ENCODE peak calls at places on chromosomes 2 and 18, in six cellular contexts. Y is ovary, I is pancreas, U is GM23338, F is neural progenitor cell, S is endothelial cell of umbilical vein. H is an unnamed sample.
A peak's percentile ranks its signal among the peaks of the same experiment; 100 is the strongest.

GRCh38 chr18:6405237-6406074 is 9.3 kb downstream of the L3MBTL4 start:
- DNase-seq in Y (no peak), I (no peak), U (no peak), F (peak; percentile 8), S (no peak), H (peak; percentile 31)

GRCh38 chr2:10041711-10042110 is 1.6 kb upstream of the KLF11 start:
- DNase-seq in Y (no peak), I (peak; percentile 63), U (no peak), F (no peak), S (no peak), H (no peak)

GRCh38 chr2:223148516-223148915 is 96.5 kb downstream of the KCNE4 start:
- DNase-seq in Y (no peak), I (no peak), U (no peak), F (no peak), S (no peak), H (no peak)

GRCh38 chr2:77721593-77721992 is 199.4 kb upstream of the LRRTM4 start:
- DNase-seq in Y (no peak), I (no peak), U (no peak), F (no peak), S (no peak), H (no peak)

GRCh38 chr2:184597571-184597980 is 753 bp upstream of the ZNF804A start:
- DNase-seq in Y (no peak), I (no peak), U (peak; percentile 77), F (peak; percentile 68), S (peak; percentile 65), H (peak; percentile 36)

GRCh38 chr18:60038731-60039130 is 138.9 kb downstream of the PMAIP1 start:
- DNase-seq in Y (no peak), I (no peak), U (no peak), F (no peak), S (no peak), H (no peak)

GRCh38 chr2:11446733-11447248 is 19.2 kb downstream of the E2F6 start:
- DNase-seq in Y (peak; percentile 74), I (no peak), U (peak; percentile 89), F (peak; percentile 80), S (peak; percentile 71), H (peak; percentile 57)

GRCh38 chr2:3633089-3633981 is 24.7 kb upstream of the ALLC start:
- DNase-seq in Y (peak; percentile 73), I (no peak), U (no peak), F (no peak), S (no peak), H (no peak)

GRCh38 chr2:229392214-229392613 is 121.1 kb upstream of the PID1 start:
- DNase-seq in Y (no peak), I (no peak), U (no peak), F (no peak), S (no peak), H (no peak)

GRCh38 chr18:11548367-11548766 is 61.0 kb upstream of the SLC35G4 start:
- DNase-seq in Y (no peak), I (no peak), U (no peak), F (no peak), S (no peak), H (no peak)

GRCh38 chr2:240399419-240400318 is 35.8 kb upstream of the GPC1 start:
- DNase-seq in Y (no peak), I (peak; percentile 54), U (no peak), F (no peak), S (no peak), H (no peak)

GRCh38 chr18:57131782-57132181 is 15.1 kb upstream of the BOD1L2 start:
- DNase-seq in Y (no peak), I (no peak), U (no peak), F (no peak), S (no peak), H (peak; percentile 17)

GRCh38 chr2:33108483-33109443 is 162.0 kb downstream of the LTBP1 start:
- DNase-seq in Y (no peak), I (no peak), U (no peak), F (peak; percentile 10), S (peak; percentile 13), H (peak; percentile 2)

GRCh38 chr2:203998195-203998804 is 61.7 kb downstream of the ICOS start:
- DNase-seq in Y (no peak), I (no peak), U (no peak), F (no peak), S (no peak), H (no peak)

GRCh38 chr18:58682429-58683069 is 11.3 kb downstream of the MALT1 start:
- DNase-seq in Y (peak; percentile 37), I (no peak), U (no peak), F (no peak), S (peak; percentile 73), H (peak; percentile 91)

GRCh38 chr2:169476459-169476858 is 2.8 kb upstream of the BBS5 start:
- DNase-seq in Y (no peak), I (no peak), U (no peak), F (no peak), S (no peak), H (no peak)

GRCh38 chr2:61439241-61440002 is 31.5 kb downstream of the USP34 start:
- DNase-seq in Y (no peak), I (peak; percentile 67), U (no peak), F (no peak), S (no peak), H (no peak)

GRCh38 chr2:41170589-41170988 is 718.7 kb upstream of the SLC8A1 start:
- DNase-seq in Y (no peak), I (no peak), U (no peak), F (no peak), S (no peak), H (no peak)

GRCh38 chr18:35481960-35482366 is 15.8 kb downstream of the INO80C start:
- DNase-seq in Y (no peak), I (no peak), U (no peak), F (no peak), S (no peak), H (peak; percentile 88)

GRCh38 chr2:218260742-218261423 is at the start of gene GPBAR1:
- DNase-seq in Y (no peak), I (no peak), U (peak; percentile 71), F (peak; percentile 71), S (no peak), H (peak; percentile 32)

GRCh38 chr2:129711816-129712420 is 267.5 kb upstream of the RAB6C start:
- DNase-seq in Y (no peak), I (no peak), U (no peak), F (no peak), S (no peak), H (no peak)

GRCh38 chr2:101823347-101823791 is 125.9 kb downstream of the MAP4K4 start:
- DNase-seq in Y (peak; percentile 46), I (no peak), U (peak; percentile 90), F (peak; percentile 80), S (peak; percentile 79), H (peak; percentile 78)

GRCh38 chr2:125615438-125615837 is 1040.5 kb upstream of the GYPC start:
- DNase-seq in Y (no peak), I (no peak), U (no peak), F (no peak), S (no peak), H (no peak)

GRCh38 chr2:71548589-71549485 is 95.5 kb downstream of the DYSF start:
- DNase-seq in Y (peak; percentile 59), I (peak; percentile 86), U (peak; percentile 88), F (peak; percentile 80), S (peak; percentile 51), H (peak; percentile 77)

GRCh38 chr2:96538487-96539214 is 2.1 kb downstream of the ARID5A start:
- DNase-seq in Y (peak; percentile 67), I (no peak), U (peak; percentile 95), F (peak; percentile 95), S (peak; percentile 88), H (peak; percentile 65)

GRCh38 chr2:127901339-127902072 is 15.8 kb upstream of the AMMECR1L start:
- DNase-seq in Y (peak; percentile 73), I (peak; percentile 88), U (no peak), F (no peak), S (no peak), H (no peak)

GRCh38 chr2:21044694-21045371 is 960 bp upstream of the APOB start:
- DNase-seq in Y (no peak), I (no peak), U (peak; percentile 27), F (no peak), S (peak; percentile 18), H (no peak)
- H3K4me3 ChIP-seq in Y (no peak overlapping the region), I (no peak overlapping the region), U (peak overlapping the region; percentile 84), F (no peak overlapping the region), S (no peak overlapping the region), H (no peak overlapping the region)

DNA sequence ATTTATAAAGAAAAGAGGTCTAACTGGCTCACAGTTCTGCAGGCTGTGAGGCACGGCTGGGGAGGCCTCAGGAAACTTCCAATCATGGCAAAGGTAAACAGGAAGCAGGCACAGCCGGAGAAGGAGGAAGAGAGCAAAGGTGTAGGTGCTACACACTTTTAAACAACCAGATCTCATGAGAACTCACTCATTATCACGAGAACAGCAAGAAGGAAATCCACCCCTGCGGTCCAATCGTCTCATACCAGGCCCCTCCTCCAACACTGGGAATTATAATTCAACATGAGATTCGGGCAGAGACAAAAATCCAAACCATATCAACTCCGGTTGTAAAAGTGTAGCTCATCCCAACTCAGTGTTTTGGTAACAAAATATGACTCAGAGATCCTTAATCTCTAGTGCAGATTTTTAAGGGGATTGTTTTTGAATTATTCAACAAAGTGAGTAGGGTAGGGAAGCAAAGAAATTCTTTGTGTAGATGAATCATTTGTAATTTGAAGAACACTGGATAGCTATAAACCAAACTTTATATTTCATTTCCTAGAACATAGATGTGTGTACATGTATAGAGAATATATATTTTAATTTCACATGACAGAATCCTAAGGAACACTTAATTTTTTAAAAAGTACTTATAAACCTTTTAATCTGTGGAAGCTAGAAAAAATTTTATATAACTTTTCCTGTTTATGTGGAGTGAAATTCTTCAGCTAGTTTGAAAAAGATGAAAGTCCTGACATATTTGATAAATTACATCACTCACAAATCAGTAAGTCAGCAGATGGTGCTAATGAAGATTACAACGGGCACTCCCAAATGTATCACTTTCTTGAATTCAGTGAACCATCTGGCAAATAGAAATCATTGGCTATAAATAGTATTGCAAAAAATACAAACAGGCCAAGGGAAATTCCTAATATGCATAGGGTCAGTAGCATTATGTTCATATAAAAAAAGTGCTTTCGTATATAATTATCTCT is 130.1 kb downstream of the OLA1 start:
- DNase-seq in Y (no peak), I (no peak), U (peak; percentile 53), F (no peak), S (peak; percentile 64), H (no peak)
- H3K4me3 ChIP-seq in Y (no peak overlapping the region), I (no peak overlapping the region), U (peak overlapping the region; percentile 12), F (no peak overlapping the region), S (peak overlapping the region; percentile 17), H (no peak overlapping the region)

GRCh38 chr2:46438794-46439193 is 40.6 kb upstream of the TMEM247 start:
- DNase-seq in Y (no peak), I (no peak), U (no peak), F (no peak), S (no peak), H (no peak)
- H3K4me3 ChIP-seq in Y (no peak overlapping the region), I (no peak overlapping the region), U (no peak overlapping the region), F (no peak overlapping the region), S (no peak overlapping the region), H (no peak overlapping the region)

GRCh38 chr2:150974864-150975263 is 286.8 kb downstream of the RBM43 start:
- DNase-seq in Y (no peak), I (no peak), U (no peak), F (no peak), S (no peak), H (no peak)

GRCh38 chr2:150976604-150977003 is 285.1 kb downstream of the RBM43 start:
- DNase-seq in Y (no peak), I (no peak), U (no peak), F (no peak), S (no peak), H (no peak)

GRCh38 chr2:150974223-150974622 is 287.4 kb downstream of the RBM43 start:
- DNase-seq in Y (no peak), I (no peak), U (no peak), F (no peak), S (no peak), H (no peak)

GRCh38 chr2:150977296-150977695 is 284.4 kb downstream of the RBM43 start:
- DNase-seq in Y (no peak), I (no peak), U (peak; percentile 53), F (no peak), S (no peak), H (no peak)

GRCh38 chr2:150971910-150972309 is 289.8 kb downstream of the RBM43 start:
- DNase-seq in Y (no peak), I (no peak), U (no peak), F (no peak), S (no peak), H (peak; percentile 38)
- H3K4me3 ChIP-seq in Y (no peak overlapping the region), I (no peak overlapping the region), U (no peak overlapping the region), F (no peak overlapping the region), S (no peak overlapping the region), H (no peak overlapping the region)